ENCODE peak calls at places on chromosomes 7 and 10, in eight cellular contexts. O, X, Z, K, P, F, E and J are unnamed samples.

GRCh38 chr10:126133906-126134703 is 237.7 kb downstream of the FANK1 start:
- DNase-seq in Z (no peak), P (no peak), X (no peak), O (no peak), E (no peak), F (no peak), K (no peak), J (no peak)

GRCh38 chr7:104943502-104944343 is 70.3 kb upstream of the KMT2E start:
- DNase-seq in Z (no peak), P (peak), X (peak), E (peak), O (peak), F (peak), K (peak), J (no peak)

GRCh38 chr10:488933-489215 is 200.6 kb downstream of the DIP2C start:
- DNase-seq in P (no peak), O (no peak), F (no peak), X (no peak), E (no peak), Z (no peak), K (no peak), J (no peak)

GRCh38 chr10:7192831-7193348 is 217.9 kb downstream of the SFMBT2 start:
- DNase-seq in X (peak), K (peak), E (no peak), O (no peak), P (no peak), F (no peak), Z (no peak), J (no peak)

GRCh38 chr7:106957766-106958165 is 86.7 kb upstream of the PRKAR2B start:
- DNase-seq in F (no peak), P (no peak), E (no peak), Z (no peak), X (no peak), O (no peak), K (no peak), J (no peak)

GRCh38 chr10:97034301-97034700 is 151.5 kb downstream of the SLIT1 start:
- DNase-seq in E (no peak), Z (no peak), F (no peak), O (no peak), P (no peak), X (no peak), K (no peak), J (no peak)

GRCh38 chr10:96283351-96283750 is 12.0 kb upstream of the BLNK start:
- DNase-seq in P (no peak), E (no peak), Z (no peak), O (no peak), X (no peak), K (no peak), F (no peak), J (no peak)

GRCh38 chr7:28192786-28193581 is 12.4 kb upstream of the JAZF1 start:
- DNase-seq in K (no peak), E (no peak), F (no peak), O (no peak), Z (no peak), X (no peak), P (no peak), J (no peak)

GRCh38 chr7:39609084-39609461 is 14.3 kb upstream of the RALA start:
- DNase-seq in O (no peak), E (no peak), X (no peak), Z (no peak), F (no peak), K (no peak), P (no peak), J (no peak)

GRCh38 chr10:50375051-50375452 is 123.7 kb upstream of the ASAH2 start:
- DNase-seq in E (no peak), P (no peak), K (no peak), O (peak), Z (no peak), X (no peak), F (no peak), J (no peak)

GRCh38 chr7:101564778-101565211 is 64.3 kb downstream of the MYL10 start:
- DNase-seq in Z (peak), E (no peak), F (no peak), K (no peak), X (no peak), P (no peak), O (peak), J (peak)

GRCh38 chr10:98417481-98417959 is 2.5 kb upstream of the PYROXD2 start:
- DNase-seq in Z (no peak), X (no peak), K (no peak), E (no peak), O (no peak), F (no peak), P (no peak), J (no peak)

GRCh38 chr7:123622660-123623386 is 21.2 kb downstream of the ASB15 start:
- DNase-seq in Z (no peak), P (peak), F (no peak), K (no peak), O (no peak), X (no peak), E (no peak), J (no peak)

GRCh38 chr7:132390705-132391104 is 185.6 kb downstream of the PLXNA4 start:
- DNase-seq in Z (no peak), P (no peak), E (no peak), O (no peak), X (no peak), F (no peak), K (no peak), J (no peak)

GRCh38 chr7:116588641-116589594 is 64.1 kb downstream of the CAV1 start:
- DNase-seq in Z (no peak), X (peak), E (no peak), F (peak), K (no peak), P (peak), O (peak), J (no peak)

GRCh38 chr10:5860039-5860438 is 29.7 kb downstream of the ANKRD16 start:
- DNase-seq in P (no peak), F (no peak), X (no peak), Z (no peak), K (no peak), E (no peak), O (no peak), J (no peak)

GRCh38 chr7:105786520-105786919 is 89.9 kb downstream of the ATXN7L1 start:
- DNase-seq in Z (no peak), O (no peak), E (no peak), P (no peak), X (no peak), K (no peak), F (no peak), J (no peak)

GRCh38 chr10:61942997-61943457 is 41.5 kb downstream of the ARID5B start:
- DNase-seq in F (no peak), K (no peak), X (no peak), P (no peak), O (no peak), E (no peak), Z (no peak), J (no peak)

GRCh38 chr10:104122273-104123107 is 519 bp downstream of the SFR1 start:
- DNase-seq in X (no peak), O (no peak), Z (no peak), F (peak), E (no peak), P (peak), K (no peak), J (no peak)

GRCh38 chr7:151694828-151695580 is 175.3 kb upstream of the RHEB start:
- DNase-seq in O (no peak), E (peak), Z (no peak), F (no peak), X (no peak), P (peak), K (no peak), J (no peak)

GRCh38 chr7:158043461-158044155 is 544.0 kb downstream of the PTPRN2 start:
- DNase-seq in Z (no peak), K (no peak), X (no peak), O (no peak), E (no peak), P (no peak), F (no peak), J (no peak)

GRCh38 chr7:121420976-121421375 is 24.9 kb upstream of the FAM3C start:
- DNase-seq in O (no peak), Z (no peak), X (no peak), F (no peak), E (no peak), K (no peak), P (no peak), J (no peak)